ENCODE peak calls at places on chromosomes 5 and 9, in six cellular contexts. P is ecto neural progenitor cell; A is activated CD4-positive, alpha-beta T cell treated with anti-CD3 and anti-CD28 coated beads for 24 hours; Y is AG20443; N is neural progenitor cell; W is stimulated activated CD4-positive, alpha-beta T cell treated with anti-CD3 and anti-CD28 coated beads, Interleukin-2, amount 100 ng/mL, for 48 hours. X is an unnamed sample.

GRCh38 chr5:135443329-135443960 is 3.7 kb downstream of the DCANP1 start:
- DNase-seq in P (peak; percentile 43), A (no peak), Y (no peak), N (no peak), W (no peak), X (no peak)

GRCh38 chr5:34991486-34992238 is 56.1 kb downstream of the AGXT2 start:
- DNase-seq in P (no peak), A (no peak), Y (no peak), N (no peak), W (no peak), X (no peak)

GRCh38 chr5:68950111-68950510 is 143.7 kb upstream of the SLC30A5 start:
- DNase-seq in P (peak; percentile 59), A (no peak), Y (no peak), N (peak; percentile 16), W (no peak), X (no peak)

GRCh38 chr5:167861134-167861930 is 430.1 kb upstream of the WWC1 start:
- DNase-seq in P (peak; percentile 59), A (no peak), Y (peak; percentile 50), N (peak; percentile 72), W (no peak), X (no peak)

GRCh38 chr5:117547192-117547591 is 972.6 kb upstream of the SEMA6A start:
- DNase-seq in P (no peak), A (no peak), Y (no peak), N (no peak), W (no peak), X (no peak)

GRCh38 chr9:77944556-77945261 is 86.9 kb downstream of the GNAQ start:
- DNase-seq in P (no peak), A (no peak), Y (no peak), N (peak; percentile 41), W (no peak), X (no peak)

GRCh38 chr5:150987746-150988145 is 32.6 kb upstream of the GPX3 start:
- DNase-seq in P (no peak), A (no peak), Y (no peak), N (no peak), W (no peak), X (no peak)

GRCh38 chr5:21121213-21121612 is 1133.2 kb upstream of the CDH18 start:
- DNase-seq in P (no peak), A (no peak), Y (no peak), N (no peak), W (no peak), X (no peak)

GRCh38 chr9:105171589-105171988 is 72.9 kb upstream of the SLC44A1 start:
- DNase-seq in P (no peak), A (no peak), Y (no peak), N (no peak), W (no peak), X (no peak)

GRCh38 chr9:105073147-105073546 is 145.2 kb upstream of the ABCA1 start:
- DNase-seq in P (no peak), A (no peak), Y (no peak), N (no peak), W (no peak), X (no peak)

GRCh38 chr5:96984506-96985192 is 48.8 kb downstream of the LNPEP start:
- DNase-seq in P (no peak), A (no peak), Y (no peak), N (no peak), W (no peak), X (no peak)

GRCh38 chr5:88727705-88728313 is 155.2 kb downstream of the MEF2C start:
- DNase-seq in P (no peak), A (no peak), Y (no peak), N (peak; percentile 39), W (no peak), X (no peak)

GRCh38 chr9:135468866-135469521 is 10.6 kb upstream of the PPP1R26 start:
- DNase-seq in P (no peak), A (peak; percentile 51), Y (no peak), N (no peak), W (peak; percentile 52), X (no peak)

GRCh38 chr5:124061663-124062062 is 549.7 kb downstream of the CSNK1G3 start:
- DNase-seq in P (no peak), A (no peak), Y (no peak), N (no peak), W (no peak), X (no peak)

X was measured in GM18507.